ENCODE peak calls at places on chromosomes 6 and 20, in four cellular contexts. Q is fibroblast of lung, F is PC-9, B is PC-3. D is an unnamed sample.

GRCh38 chr6:89243331-89243629 is 26.1 kb upstream of the GABRR1 start:
- DNase-seq in F (no peak), B (no peak), Q (no peak), D (no peak)

GRCh38 chr6:114998492-114998891 is 655.7 kb upstream of the HS3ST5 start:
- DNase-seq in Q (no peak), B (no peak), F (no peak), D (no peak)

GRCh38 chr20:61314326-61315010 is 62.4 kb downstream of the CDH4 start:
- DNase-seq in B (no peak), Q (no peak), F (no peak), D (no peak)

GRCh38 chr20:31823360-31824124 is 4.4 kb downstream of the MYLK2 start:
- DNase-seq in B (no peak), F (no peak), Q (no peak), D (no peak)

GRCh38 chr6:144737998-144738397 is 452.9 kb downstream of the UTRN start:
- DNase-seq in F (no peak), B (no peak), Q (no peak), D (no peak)

GRCh38 chr6:6781877-6782236 is 193.3 kb downstream of the LY86 start:
- DNase-seq in F (no peak), B (no peak), Q (no peak), D (no peak)

GRCh38 chr6:32666420-32667300 is at the start of gene HLA-DQB1:
- DNase-seq in F (peak), B (peak), Q (no peak), D (no peak)

GRCh38 chr6:43878823-43879495 is 108.9 kb downstream of the VEGFA start:
- DNase-seq in B (peak), Q (no peak), F (peak), D (no peak)

GRCh38 chr6:95866732-95867131 is 149.0 kb upstream of the FUT9 start:
- DNase-seq in Q (no peak), B (peak), F (peak), D (no peak)

GRCh38 chr6:14354919-14355572 is 237.5 kb downstream of the CD83 start:
- DNase-seq in Q (peak), B (peak), F (peak), D (peak)

GRCh38 chr6:149888113-149888512 is 9.8 kb downstream of the RAET1E start:
- DNase-seq in B (no peak), Q (no peak), F (no peak), D (no peak)

GRCh38 chr6:104527761-104528415 is 331.8 kb downstream of the HACE1 start:
- DNase-seq in Q (peak), B (peak), F (peak), D (peak)

GRCh38 chr6:25670793-25671513 is 18.9 kb downstream of the SCGN start:
- DNase-seq in B (peak), Q (no peak), F (no peak), D (no peak)

GRCh38 chr6:98579941-98580340 is 254.4 kb upstream of the POU3F2 start:
- DNase-seq in Q (peak), B (peak), F (no peak), D (peak)

GRCh38 chr6:139044250-139044649 is 15.7 kb downstream of the ABRACL start:
- DNase-seq in B (no peak), Q (no peak), F (no peak), D (no peak)

GRCh38 chr6:26576929-26577719 is 19.6 kb upstream of the ABT1 start:
- DNase-seq in B (peak), Q (peak), F (peak), D (peak)

GRCh38 chr6:27866370-27867050 is 45.7 kb downstream of the OR2B2 start:
- DNase-seq in B (no peak), Q (peak), F (peak), D (peak)

GRCh38 chr20:34532320-34532719 is 16.1 kb downstream of the DYNLRB1 start:
- DNase-seq in F (no peak), Q (no peak), B (no peak), D (no peak)

GRCh38 chr6:123323419-123324329 is 313.1 kb downstream of the TRDN start:
- DNase-seq in Q (peak), B (no peak), F (no peak), D (peak)

GRCh38 chr6:7325750-7326149 is 12.8 kb upstream of the SSR1 start:
- DNase-seq in B (no peak), Q (no peak), F (no peak), D (no peak)

GRCh38 chr6:12570461-12571030 is 146.0 kb upstream of the PHACTR1 start:
- DNase-seq in B (peak), Q (peak), F (no peak), D (peak)
- H3K4me2 ChIP-seq in B (no peak), Q (no peak), F (no peak), D (no peak)

GRCh38 chr6:116783852-116784251 is 18.3 kb upstream of the FAM162B start:
- DNase-seq in F (no peak), Q (peak), B (no peak), D (peak)

GRCh38 chr6:116773886-116774285 is 8.4 kb upstream of the FAM162B start:
- DNase-seq in F (no peak), Q (no peak), B (peak), D (no peak)

GRCh38 chr6:116779569-116780164 is 14.1 kb upstream of the FAM162B start:
- DNase-seq in B (peak), Q (peak), F (no peak), D (peak)
- TF ChIP-seq CTCF in B (peak), Q (peak), F (peak), D (peak)

GRCh38 chr6:34292954-34293353 is 44.1 kb upstream of the SMIM29 start:
- DNase-seq in B (no peak), Q (no peak), F (no peak), D (no peak)

GRCh38 chr6:34284563-34285545 is 36.0 kb upstream of the SMIM29 start:
- DNase-seq in F (no peak), B (no peak), Q (peak), D (peak)

GRCh38 chr6:34289137-34289536 is 40.3 kb upstream of the SMIM29 start:
- DNase-seq in B (no peak), Q (no peak), F (no peak), D (no peak)

GRCh38 chr6:34285571-34285970 is 36.8 kb upstream of the SMIM29 start:
- DNase-seq in B (no peak), F (no peak), Q (no peak), D (no peak)

GRCh38 chr6:34288581-34288980 is 39.8 kb upstream of the SMIM29 start:
- DNase-seq in B (no peak), F (no peak), Q (no peak), D (no peak)
- H3K4me2 ChIP-seq in B (no peak), F (no peak), Q (no peak), D (no peak)

GRCh38 chr20:45415822-45416637 is at the start of gene PIGT:
- DNase-seq in F (peak), Q (peak), B (peak), D (peak)
- TF ChIP-seq CTCF in F (no peak), Q (no peak), B (no peak), D (no peak)

GRCh38 chr6:169981969-169982368 is 230.5 kb downstream of the ERMARD start:
- DNase-seq in F (no peak), B (no peak), Q (no peak), D (no peak)

GRCh38 chr6:169981568-169981967 is 230.1 kb downstream of the ERMARD start:
- DNase-seq in F (no peak), B (no peak), Q (no peak), D (no peak)

GRCh38 chr6:169981051-169981450 is 229.6 kb downstream of the ERMARD start:
- DNase-seq in Q (no peak), F (no peak), B (no peak), D (no peak)

GRCh38 chr6:169978615-169979161 is 227.3 kb downstream of the ERMARD start:
- DNase-seq in B (no peak), Q (no peak), F (no peak), D (no peak)

GRCh38 chr6:169979873-169980440 is 228.5 kb downstream of the ERMARD start:
- DNase-seq in F (no peak), Q (no peak), B (no peak), D (no peak)
- H3K4me2 ChIP-seq in F (no peak), Q (no peak), B (no peak), D (no peak)

D was measured in astrocyte.